ENCODE peak calls at places on chromosomes 11 and 22, in nine cellular contexts. One of them, this sample, is unnamed.

GRCh38 chr22:36977401-36977861 is 41.8 kb downstream of the TST start:
- DNase-seq in stomach: peak
- DNase-seq in adrenal gland: peak
- DNase-seq in GM12891: peak
- DNase-seq in IMR-90: peak
- DNase-seq in heart left ventricle: peak
- DNase-seq in H1: peak
- DNase-seq in thyroid gland: peak
- DNase-seq in prostate gland: peak
- DNase-seq in this sample: peak

GRCh38 chr11:91350931-91351330 is 873.7 kb upstream of the FAT3 start:
- DNase-seq in H1: no peak
- DNase-seq in stomach: no peak
- DNase-seq in thyroid gland: no peak
- DNase-seq in IMR-90: no peak
- DNase-seq in heart left ventricle: no peak
- DNase-seq in prostate gland: no peak
- DNase-seq in adrenal gland: no peak
- DNase-seq in GM12891: no peak
- DNase-seq in this sample: no peak

GRCh38 chr11:16936643-16937042 is 77.6 kb downstream of the PLEKHA7 start:
- DNase-seq in heart left ventricle: peak
- DNase-seq in prostate gland: no peak
- DNase-seq in thyroid gland: peak
- DNase-seq in IMR-90: no peak
- DNase-seq in adrenal gland: peak
- DNase-seq in H1: no peak
- DNase-seq in GM12891: no peak
- DNase-seq in stomach: peak
- DNase-seq in this sample: no peak

GRCh38 chr11:94732617-94733292 is 35.4 kb upstream of the AMOTL1 start:
- DNase-seq in thyroid gland: peak
- DNase-seq in stomach: no peak
- DNase-seq in GM12891: no peak
- DNase-seq in H1: no peak
- DNase-seq in adrenal gland: peak
- DNase-seq in prostate gland: no peak
- DNase-seq in heart left ventricle: peak
- DNase-seq in IMR-90: peak
- DNase-seq in this sample: no peak

GRCh38 chr11:117495357-117495756 is 167.7 kb downstream of the CEP164 start:
- DNase-seq in thyroid gland: no peak
- DNase-seq in heart left ventricle: no peak
- DNase-seq in IMR-90: no peak
- DNase-seq in GM12891: no peak
- DNase-seq in stomach: no peak
- DNase-seq in H1: no peak
- DNase-seq in prostate gland: no peak
- DNase-seq in adrenal gland: no peak
- DNase-seq in this sample: no peak

GRCh38 chr11:105929381-105929955 is 92.6 kb downstream of the MSANTD4 start:
- DNase-seq in prostate gland: no peak
- DNase-seq in heart left ventricle: no peak
- DNase-seq in adrenal gland: no peak
- DNase-seq in thyroid gland: no peak
- DNase-seq in H1: no peak
- DNase-seq in IMR-90: peak
- DNase-seq in GM12891: no peak
- DNase-seq in stomach: no peak
- DNase-seq in this sample: no peak

GRCh38 chr11:3894128-3894731 is 38.8 kb downstream of the STIM1 start:
- DNase-seq in IMR-90: peak
- DNase-seq in heart left ventricle: peak
- DNase-seq in stomach: no peak
- DNase-seq in thyroid gland: no peak
- DNase-seq in adrenal gland: peak
- DNase-seq in H1: no peak
- DNase-seq in GM12891: peak
- DNase-seq in prostate gland: no peak
- DNase-seq in this sample: no peak

GRCh38 chr11:8338138-8338537 is 74.5 kb upstream of the LMO1 start:
- DNase-seq in heart left ventricle: peak
- DNase-seq in adrenal gland: peak
- DNase-seq in IMR-90: peak
- DNase-seq in thyroid gland: peak
- DNase-seq in H1: peak
- DNase-seq in stomach: peak
- DNase-seq in GM12891: peak
- DNase-seq in prostate gland: peak
- DNase-seq in this sample: peak

GRCh38 chr11:77557553-77557952 is 32.2 kb upstream of the AQP11 start:
- DNase-seq in prostate gland: no peak
- DNase-seq in adrenal gland: no peak
- DNase-seq in GM12891: no peak
- DNase-seq in thyroid gland: peak
- DNase-seq in H1: no peak
- DNase-seq in IMR-90: peak
- DNase-seq in heart left ventricle: no peak
- DNase-seq in stomach: no peak
- DNase-seq in this sample: no peak

DNA sequence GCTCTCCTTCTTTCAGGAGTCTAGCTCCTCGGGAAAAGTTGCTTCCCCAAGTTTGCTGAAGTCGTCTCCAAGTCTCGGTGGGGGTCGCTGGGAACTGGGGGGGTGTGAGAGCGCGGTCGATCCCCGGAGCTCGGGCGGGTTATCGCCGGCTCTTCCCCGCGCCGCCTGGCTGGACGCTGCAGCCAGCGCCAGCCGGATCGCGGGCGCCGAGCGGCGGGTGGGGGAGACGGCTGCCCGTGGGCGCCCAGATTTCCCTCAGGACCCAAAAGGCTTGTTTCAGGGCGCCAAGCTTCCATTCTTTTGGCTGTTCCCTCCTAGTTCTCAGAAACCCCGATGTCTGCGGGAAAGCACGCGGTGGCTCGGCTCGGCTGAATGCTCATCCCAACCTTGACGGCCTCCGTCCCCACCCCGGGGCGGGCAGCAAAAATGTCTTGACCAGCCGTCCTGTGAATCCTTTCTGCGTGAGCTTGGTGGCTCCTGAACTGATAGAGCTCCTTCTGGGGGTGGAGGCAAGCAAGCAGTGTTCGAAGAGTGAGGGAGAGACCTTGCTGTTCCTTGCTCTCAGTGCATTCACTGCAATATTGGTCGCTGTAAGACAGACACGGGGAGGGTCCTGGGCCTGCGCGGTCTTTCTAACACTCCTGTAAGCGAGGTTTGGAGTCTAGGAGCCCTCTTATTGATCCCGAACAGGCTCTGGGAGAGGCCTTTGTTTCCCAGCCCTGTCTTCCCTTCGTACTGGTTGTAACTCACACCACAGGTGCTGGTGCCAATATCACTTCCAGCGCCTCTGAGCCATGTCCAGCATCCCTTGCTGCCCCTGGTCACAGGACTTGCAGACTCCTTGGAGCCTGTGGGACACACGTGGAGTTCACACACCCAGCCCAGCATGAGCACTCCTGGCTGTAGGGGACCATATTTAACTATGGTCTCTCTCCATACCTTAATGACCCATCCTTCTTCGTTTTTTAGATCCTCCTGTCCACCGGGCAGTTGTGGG is 1.8 kb downstream of the ZBTB16 start:
- DNase-seq in stomach: peak
- DNase-seq in H1: peak
- DNase-seq in IMR-90: no peak
- DNase-seq in prostate gland: no peak
- DNase-seq in heart left ventricle: peak
- DNase-seq in GM12891: no peak
- DNase-seq in thyroid gland: peak
- DNase-seq in adrenal gland: peak
- DNase-seq in this sample: no peak
- TF ChIP-seq POLR2A in stomach: no peak
- TF ChIP-seq POLR2A in H1: no peak
- TF ChIP-seq POLR2A in IMR-90: no peak
- TF ChIP-seq POLR2A in prostate gland: peak
- TF ChIP-seq POLR2A in heart left ventricle: no peak
- TF ChIP-seq POLR2A in GM12891: no peak
- TF ChIP-seq POLR2A in thyroid gland: peak
- TF ChIP-seq POLR2A in adrenal gland: peak
- TF ChIP-seq POLR2A in this sample: no peak

GRCh38 chr11:108206969-108207682 is 15.3 kb downstream of the NPAT start:
- DNase-seq in H1: no peak
- DNase-seq in heart left ventricle: no peak
- DNase-seq in stomach: no peak
- DNase-seq in thyroid gland: no peak
- DNase-seq in adrenal gland: no peak
- DNase-seq in IMR-90: no peak
- DNase-seq in prostate gland: no peak
- DNase-seq in GM12891: no peak
- DNase-seq in this sample: no peak
- TF ChIP-seq POLR2A in H1: no peak
- TF ChIP-seq POLR2A in heart left ventricle: no peak
- TF ChIP-seq POLR2A in stomach: no peak
- TF ChIP-seq POLR2A in thyroid gland: no peak
- TF ChIP-seq POLR2A in adrenal gland: no peak
- TF ChIP-seq POLR2A in IMR-90: no peak
- TF ChIP-seq POLR2A in prostate gland: no peak
- TF ChIP-seq POLR2A in GM12891: no peak
- TF ChIP-seq POLR2A in this sample: no peak

GRCh38 chr11:72239849-72240460 is 4.0 kb downstream of the PHOX2A start:
- DNase-seq in GM12891: no peak
- DNase-seq in thyroid gland: peak
- DNase-seq in adrenal gland: peak
- DNase-seq in heart left ventricle: peak
- DNase-seq in prostate gland: peak
- DNase-seq in IMR-90: no peak
- DNase-seq in stomach: peak
- DNase-seq in H1: peak
- DNase-seq in this sample: no peak

GRCh38 chr11:72238492-72239295 is 5.3 kb downstream of the PHOX2A start:
- DNase-seq in prostate gland: no peak
- DNase-seq in heart left ventricle: no peak
- DNase-seq in IMR-90: no peak
- DNase-seq in thyroid gland: no peak
- DNase-seq in GM12891: no peak
- DNase-seq in adrenal gland: no peak
- DNase-seq in H1: no peak
- DNase-seq in stomach: no peak
- DNase-seq in this sample: no peak

GRCh38 chr11:72240461-72241289 is 3.3 kb downstream of the PHOX2A start:
- DNase-seq in IMR-90: no peak
- DNase-seq in heart left ventricle: no peak
- DNase-seq in stomach: no peak
- DNase-seq in thyroid gland: no peak
- DNase-seq in H1: peak
- DNase-seq in prostate gland: no peak
- DNase-seq in GM12891: no peak
- DNase-seq in adrenal gland: no peak
- DNase-seq in this sample: no peak

GRCh38 chr11:72238040-72238450 is 5.9 kb downstream of the PHOX2A start:
- DNase-seq in stomach: peak
- DNase-seq in IMR-90: peak
- DNase-seq in prostate gland: no peak
- DNase-seq in thyroid gland: peak
- DNase-seq in H1: peak
- DNase-seq in adrenal gland: peak
- DNase-seq in heart left ventricle: peak
- DNase-seq in GM12891: peak
- DNase-seq in this sample: peak

DNA sequence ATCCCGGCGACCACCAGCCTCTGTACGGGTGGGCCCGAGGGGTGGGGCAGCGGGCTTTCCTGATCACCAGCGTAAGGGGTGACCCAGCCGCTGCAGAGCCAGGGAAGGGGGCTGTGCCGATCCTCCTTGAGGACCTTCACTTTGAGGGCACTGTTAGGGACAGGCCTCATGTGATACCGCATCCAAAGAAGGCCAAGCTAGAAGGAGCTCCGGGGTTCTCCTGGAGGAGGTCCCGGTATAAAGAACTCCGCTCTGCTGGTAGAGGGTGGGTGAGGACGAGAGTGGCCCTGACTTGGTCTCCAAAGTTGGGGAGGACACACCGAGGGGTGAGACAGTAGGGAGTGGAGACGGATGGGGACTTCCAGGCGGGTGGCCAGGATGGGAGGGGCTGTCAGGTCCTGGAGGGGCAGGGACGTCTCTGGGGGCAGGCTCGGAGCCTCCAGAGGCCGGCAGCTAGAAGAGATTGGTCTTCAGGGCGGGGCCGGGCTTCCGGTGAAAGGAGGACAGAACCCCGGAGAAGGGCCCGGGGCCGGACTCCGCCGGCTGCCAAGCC is 4.6 kb downstream of the PHOX2A start:
- DNase-seq in heart left ventricle: peak
- DNase-seq in prostate gland: no peak
- DNase-seq in adrenal gland: no peak
- DNase-seq in stomach: no peak
- DNase-seq in IMR-90: peak
- DNase-seq in thyroid gland: no peak
- DNase-seq in H1: peak
- DNase-seq in GM12891: no peak
- DNase-seq in this sample: no peak
- TF ChIP-seq POLR2A in heart left ventricle: no peak
- TF ChIP-seq POLR2A in prostate gland: no peak
- TF ChIP-seq POLR2A in adrenal gland: peak
- TF ChIP-seq POLR2A in stomach: no peak
- TF ChIP-seq POLR2A in IMR-90: no peak
- TF ChIP-seq POLR2A in thyroid gland: no peak
- TF ChIP-seq POLR2A in H1: no peak
- TF ChIP-seq POLR2A in GM12891: no peak
- TF ChIP-seq POLR2A in this sample: no peak

GRCh38 chr22:38739300-38740055 is 16.3 kb downstream of the SUN2 start:
- DNase-seq in heart left ventricle: peak
- DNase-seq in GM12891: no peak
- DNase-seq in prostate gland: no peak
- DNase-seq in stomach: no peak
- DNase-seq in thyroid gland: no peak
- DNase-seq in H1: no peak
- DNase-seq in adrenal gland: no peak
- DNase-seq in IMR-90: no peak
- DNase-seq in this sample: no peak
- TF ChIP-seq POLR2A in heart left ventricle: no peak
- TF ChIP-seq POLR2A in GM12891: peak
- TF ChIP-seq POLR2A in prostate gland: no peak
- TF ChIP-seq POLR2A in stomach: no peak
- TF ChIP-seq POLR2A in thyroid gland: no peak
- TF ChIP-seq POLR2A in H1: no peak
- TF ChIP-seq POLR2A in adrenal gland: no peak
- TF ChIP-seq POLR2A in IMR-90: no peak
- TF ChIP-seq POLR2A in this sample: no peak

DNA sequence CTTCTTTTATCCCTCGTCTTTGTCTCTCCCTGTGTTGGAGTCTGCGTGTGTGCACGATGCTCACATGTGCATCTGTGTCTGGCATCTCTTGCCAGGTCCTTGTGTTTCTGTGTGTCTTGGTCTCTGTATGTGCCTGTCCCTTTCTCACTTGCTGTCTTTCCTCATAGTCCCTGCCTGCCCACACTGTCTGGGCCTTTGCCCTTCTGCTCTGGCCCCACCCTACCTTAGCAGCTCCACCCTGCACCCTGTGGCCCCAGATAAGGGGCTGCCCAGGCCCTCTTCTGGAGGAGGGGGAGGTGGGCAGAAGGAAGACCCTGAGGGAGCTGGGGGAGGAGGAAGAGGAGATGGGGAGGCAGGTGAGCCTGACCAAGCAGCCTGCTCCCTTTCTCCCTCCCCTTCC is 2.8 kb downstream of the EHBP1L1 start:
- DNase-seq in prostate gland: no peak
- DNase-seq in IMR-90: no peak
- DNase-seq in thyroid gland: no peak
- DNase-seq in stomach: no peak
- DNase-seq in GM12891: no peak
- DNase-seq in H1: no peak
- DNase-seq in heart left ventricle: no peak
- DNase-seq in adrenal gland: no peak
- DNase-seq in this sample: no peak
- TF ChIP-seq POLR2A in prostate gland: no peak
- TF ChIP-seq POLR2A in IMR-90: no peak
- TF ChIP-seq POLR2A in thyroid gland: no peak
- TF ChIP-seq POLR2A in stomach: no peak
- TF ChIP-seq POLR2A in GM12891: no peak
- TF ChIP-seq POLR2A in H1: no peak
- TF ChIP-seq POLR2A in heart left ventricle: no peak
- TF ChIP-seq POLR2A in adrenal gland: no peak
- TF ChIP-seq POLR2A in this sample: no peak